ENCODE peak calls at places on chromosomes 4 and X, in eight cellular contexts. R is brain microvascular endothelial cell, G is HCT116, E is A549, L is lung, Q is Peyer's patch, S is ovary, J is thoracic aorta. Y is an unnamed sample.
A peak's percentile ranks its signal among the peaks of the same experiment; 100 is the strongest.

GRCh38 chr4:31518796-31519250 is 798.7 kb downstream of the PCDH7 start:
- DNase-seq in R (peak; percentile 20), S (no peak), L (no peak), E (peak; percentile 7), G (peak; percentile 48), Q (no peak), J (no peak), Y (peak; percentile 62)

GRCh38 chr4:1115528-1116293 is 2.3 kb upstream of the RNF212 start:
- DNase-seq in G (no peak), L (no peak), S (no peak), R (no peak), J (no peak), Q (no peak), E (no peak), Y (no peak)

GRCh38 chr4:184850431-184851199 is 24.8 kb upstream of the ACSL1 start:
- DNase-seq in S (no peak), E (no peak), L (no peak), R (no peak), J (no peak), Q (no peak), G (no peak), Y (no peak)

GRCh38 chrX:39985551-39985950 is 112.2 kb downstream of the BCOR start:
- DNase-seq in E (no peak), L (no peak), G (no peak), J (no peak), R (no peak), Q (no peak), S (no peak), Y (no peak)

GRCh38 chrX:136920001-136920400 is 39.5 kb upstream of the RBMX start:
- DNase-seq in J (no peak), R (no peak), L (no peak), G (no peak), E (no peak), S (no peak), Q (no peak), Y (no peak)

GRCh38 chr4:337932-338758 is 531 bp downstream of the ZNF141 start:
- DNase-seq in Q (no peak), S (peak; percentile 71), E (peak; percentile 22), R (peak; percentile 14), G (no peak), L (peak; percentile 49), J (no peak), Y (peak; percentile 34)

GRCh38 chrX:34426334-34426733 is 230.8 kb downstream of the TMEM47 start:
- DNase-seq in R (peak; percentile 9), J (no peak), S (no peak), E (no peak), G (no peak), L (no peak), Q (no peak), Y (no peak)

GRCh38 chrX:108070891-108071290 is 20.5 kb downstream of the PSMD10 start:
- DNase-seq in E (peak; percentile 10), J (no peak), Q (no peak), G (no peak), R (peak; percentile 31), S (no peak), L (no peak), Y (peak; percentile 74)

GRCh38 chrX:63350551-63350950 is 581 bp downstream of the SPIN4 start:
- DNase-seq in Q (peak; percentile 48), E (peak; percentile 23), S (peak; percentile 31), J (no peak), L (no peak), R (no peak), G (no peak), Y (peak; percentile 4)

GRCh38 chr4:183297675-183298074 is 22.4 kb downstream of the CLDN22 start:
- DNase-seq in R (no peak), E (no peak), S (no peak), L (no peak), J (no peak), Q (no peak), G (no peak), Y (no peak)

GRCh38 chrX:125202486-125203378 is 116.9 kb upstream of the TEX13C start:
- DNase-seq in R (no peak), S (no peak), J (no peak), E (no peak), Q (no peak), G (no peak), L (no peak), Y (no peak)

GRCh38 chr4:48967626-48968025 is 18.4 kb upstream of the CWH43 start:
- DNase-seq in L (no peak), E (no peak), S (no peak), G (no peak), R (no peak), Q (no peak), J (no peak), Y (peak; percentile 6)

GRCh38 chrX:40170830-40171512 is 73.2 kb upstream of the BCOR start:
- DNase-seq in J (no peak), R (no peak), Q (no peak), G (no peak), L (no peak), E (no peak), S (no peak), Y (no peak)

GRCh38 chr4:7735961-7736360 is 203.7 kb downstream of the AFAP1 start:
- DNase-seq in J (no peak), L (no peak), G (no peak), R (no peak), Q (no peak), S (no peak), E (no peak), Y (no peak)

GRCh38 chrX:154717824-154718223 is 33.1 kb downstream of the GAB3 start:
- DNase-seq in G (no peak), S (no peak), J (no peak), L (no peak), Q (no peak), R (peak; percentile 33), E (no peak), Y (peak; percentile 78)

GRCh38 chrX:40366661-40367060 is 214.1 kb upstream of the ATP6AP2 start:
- DNase-seq in J (no peak), S (no peak), E (no peak), L (no peak), G (no peak), Q (no peak), R (no peak), Y (no peak)

GRCh38 chrX:55007633-55008032 is 7.5 kb downstream of the APEX2 start:
- DNase-seq in Q (peak; percentile 53), R (peak; percentile 59), G (no peak), J (no peak), L (peak; percentile 41), E (peak; percentile 31), S (peak; percentile 41), Y (peak; percentile 66)

GRCh38 chrX:23782863-23783568 is at the start of gene SAT1:
- DNase-seq in G (peak; percentile 86), L (peak; percentile 93), Q (peak; percentile 94), R (peak; percentile 90), S (peak; percentile 93), J (peak; percentile 82), E (peak; percentile 97), Y (peak; percentile 79)

GRCh38 chrX:83658731-83659130 is 150.6 kb downstream of the POU3F4 start:
- DNase-seq in R (no peak), S (no peak), J (no peak), G (no peak), E (peak; percentile 0), L (no peak), Q (no peak), Y (no peak)

GRCh38 chr4:125397226-125397625 is 82.5 kb downstream of the FAT4 start:
- DNase-seq in Q (no peak), J (no peak), R (no peak), S (no peak), E (no peak), L (no peak), G (no peak), Y (no peak)

GRCh38 chr4:82745173-82745842 is 53.3 kb downstream of the SCD5 start:
- DNase-seq in S (no peak), E (no peak), G (no peak), J (no peak), R (peak; percentile 91), L (no peak), Q (no peak), Y (peak; percentile 88)

GRCh38 chrX:53316860-53317237 is 35.5 kb upstream of the IQSEC2 start:
- DNase-seq in R (no peak), L (no peak), G (no peak), E (no peak), S (no peak), J (no peak), Q (no peak), Y (no peak)

GRCh38 chrX:139058831-139059495 is 347.4 kb upstream of the FGF13 start:
- DNase-seq in J (no peak), G (no peak), S (no peak), R (no peak), E (no peak), L (no peak), Q (no peak), Y (peak; percentile 84)

GRCh38 chr4:1210241-1210841 is 38.0 kb upstream of the SPON2 start:
- DNase-seq in L (no peak), R (no peak), S (peak; percentile 57), E (no peak), J (no peak), G (no peak), Q (peak; percentile 35), Y (no peak)

GRCh38 chr4:33073811-33074210 is 2353.6 kb downstream of the PCDH7 start:
- DNase-seq in S (no peak), J (no peak), Q (no peak), L (no peak), E (no peak), G (no peak), R (no peak), Y (peak; percentile 57)

GRCh38 chr4:73660808-73661207 is 40.6 kb upstream of the RASSF6 start:
- DNase-seq in G (no peak), R (no peak), L (no peak), S (no peak), J (no peak), E (no peak), Q (no peak), Y (no peak)
- H3K27ac ChIP-seq in G (no peak overlapping the region), R (no peak overlapping the region), L (no peak overlapping the region), S (no peak overlapping the region), J (no peak overlapping the region), E (no peak overlapping the region), Q (no peak overlapping the region), Y (no peak overlapping the region)

GRCh38 chr4:15653864-15654391 is 1.2 kb downstream of the FBXL5 start:
- DNase-seq in E (peak; percentile 32), J (no peak), Q (no peak), L (no peak), S (no peak), R (peak; percentile 60), G (no peak), Y (peak; percentile 71)
- H3K27ac ChIP-seq in E (peak overlapping the region; percentile 99), J (peak overlapping the region; percentile 98), Q (peak overlapping the region; percentile 99), L (peak overlapping the region; percentile 100), S (peak overlapping the region; percentile 100), R (peak overlapping the region; percentile 92), G (peak overlapping the region; percentile 79), Y (peak overlapping the region; percentile 97)

DNA sequence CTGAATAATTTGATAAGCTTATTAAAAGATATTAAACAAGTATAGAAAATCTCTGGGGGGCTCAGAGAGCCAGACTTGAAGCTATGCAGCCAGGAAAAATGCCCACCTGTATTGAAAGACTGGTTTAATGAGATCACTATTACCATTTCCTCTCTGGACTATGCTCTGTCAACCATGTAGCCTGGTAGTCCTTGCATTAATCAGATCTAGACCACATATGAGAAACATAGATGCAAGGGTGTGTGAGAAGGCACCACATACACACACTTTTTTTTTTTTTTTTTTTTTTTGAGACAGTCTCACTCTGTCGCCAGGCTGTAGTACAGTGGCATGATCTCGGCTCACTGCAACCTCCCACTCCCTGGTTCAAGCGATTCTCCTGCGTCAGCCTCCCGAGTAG is 75.9 kb upstream of the ATP8A1 start:
- DNase-seq in R (no peak), G (no peak), J (no peak), L (no peak), Q (no peak), E (no peak), S (no peak), Y (no peak)
- H3K27ac ChIP-seq in R (no peak overlapping the region), G (no peak overlapping the region), J (no peak overlapping the region), L (no peak overlapping the region), Q (no peak overlapping the region), E (no peak overlapping the region), S (no peak overlapping the region), Y (no peak overlapping the region)

GRCh38 chr4:21887481-21887880 is 61.1 kb downstream of the KCNIP4 start:
- DNase-seq in G (no peak), L (no peak), E (no peak), R (no peak), J (no peak), Q (no peak), S (no peak), Y (peak; percentile 18)
- H3K27ac ChIP-seq in G (no peak overlapping the region), L (no peak overlapping the region), E (no peak overlapping the region), R (peak overlapping the region; percentile 58), J (no peak overlapping the region), Q (no peak overlapping the region), S (no peak overlapping the region), Y (peak overlapping the region; percentile 84)

Y was measured in astrocyte.